ENCODE peak calls at places on chromosome 1, in six cellular contexts. Y is ovary; H is transverse colon; D is CD8-positive, alpha-beta T cell; Q is psoas muscle; U is GM12878. O is an unnamed sample.

GRCh38 chr1:156638596-156638995 is 3.3 kb upstream of the BCAN start:
- DNase-seq in Q (no peak), Y (no peak), U (no peak), H (no peak), D (no peak), O (no peak)

GRCh38 chr1:34987018-34987417 is 1.9 kb upstream of the TMEM35B start:
- DNase-seq in Y (no peak), D (no peak), U (no peak), H (no peak), Q (no peak), O (no peak)

GRCh38 chr1:20126806-20127440 is 7.6 kb upstream of the PLA2G2D start:
- DNase-seq in H (no peak), Q (no peak), Y (no peak), U (no peak), D (no peak), O (no peak)

GRCh38 chr1:112713466-112714312 is 1.4 kb downstream of the PPM1J start:
- DNase-seq in H (no peak), Y (no peak), U (no peak), D (no peak), Q (peak; percentile 40), O (peak; percentile 60)

GRCh38 chr1:245837741-245838140 is 669.3 kb downstream of the SMYD3 start:
- DNase-seq in H (no peak), Y (no peak), D (no peak), Q (no peak), U (no peak), O (no peak)

GRCh38 chr1:100265562-100265930 is 470 bp upstream of the RTCA start:
- DNase-seq in D (peak; percentile 17), Q (no peak), U (no peak), H (peak; percentile 13), Y (no peak), O (no peak)

GRCh38 chr1:182574156-182574555 is 14.9 kb downstream of the RNASEL start:
- DNase-seq in U (no peak), Y (no peak), H (no peak), Q (no peak), D (no peak), O (no peak)

GRCh38 chr1:24860841-24861240 is 69.2 kb downstream of the RUNX3 start:
- DNase-seq in U (no peak), Y (no peak), Q (no peak), H (no peak), D (no peak), O (no peak)

GRCh38 chr1:224589006-224589405 is 27.1 kb upstream of the CNIH3 start:
- DNase-seq in U (no peak), D (no peak), Q (no peak), Y (no peak), H (no peak), O (no peak)

GRCh38 chr1:6440198-6441126 is 15.9 kb downstream of the ESPN start:
- DNase-seq in D (peak; percentile 57), H (peak; percentile 87), U (no peak), Y (no peak), Q (no peak), O (peak; percentile 53)

GRCh38 chr1:201468501-201468843 is 516 bp downstream of the PHLDA3 start:
- DNase-seq in D (no peak), Y (peak; percentile 46), Q (peak; percentile 45), U (no peak), H (no peak), O (peak; percentile 70)

GRCh38 chr1:17211377-17211776 is 6.4 kb downstream of the PADI1 start:
- DNase-seq in H (no peak), Q (no peak), Y (no peak), D (no peak), U (no peak), O (no peak)

GRCh38 chr1:175865041-175865766 is 121.8 kb upstream of the TNR start:
- DNase-seq in U (no peak), Y (no peak), H (no peak), D (no peak), Q (no peak), O (no peak)

GRCh38 chr1:94250341-94250740 is 13.0 kb upstream of the ARHGAP29 start:
- DNase-seq in D (no peak), H (no peak), U (no peak), Y (no peak), Q (no peak), O (no peak)

GRCh38 chr1:246284021-246284420 is 223.1 kb downstream of the SMYD3 start:
- DNase-seq in Q (no peak), Y (no peak), H (no peak), U (no peak), D (no peak), O (no peak)

GRCh38 chr1:19552291-19553010 is 67.1 kb upstream of the CAPZB start:
- DNase-seq in H (no peak), Q (no peak), D (no peak), Y (no peak), U (no peak), O (no peak)

GRCh38 chr1:204075116-204075636 is 2.3 kb downstream of the SOX13 start:
- DNase-seq in Y (peak; percentile 35), D (no peak), Q (no peak), U (no peak), H (peak; percentile 67), O (no peak)

GRCh38 chr1:117634631-117635030 is 28.8 kb downstream of the TENT5C start:
- DNase-seq in U (no peak), Y (no peak), H (no peak), Q (no peak), D (no peak), O (no peak)

GRCh38 chr1:21670059-21670881 is 1.1 kb upstream of the RAP1GAP start:
- DNase-seq in H (no peak), D (no peak), Y (no peak), Q (no peak), U (no peak), O (no peak)
- H3K4me3 ChIP-seq in H (no peak overlapping the region), D (no peak overlapping the region), Y (no peak overlapping the region), Q (no peak overlapping the region), U (no peak overlapping the region), O (no peak overlapping the region)

DNA sequence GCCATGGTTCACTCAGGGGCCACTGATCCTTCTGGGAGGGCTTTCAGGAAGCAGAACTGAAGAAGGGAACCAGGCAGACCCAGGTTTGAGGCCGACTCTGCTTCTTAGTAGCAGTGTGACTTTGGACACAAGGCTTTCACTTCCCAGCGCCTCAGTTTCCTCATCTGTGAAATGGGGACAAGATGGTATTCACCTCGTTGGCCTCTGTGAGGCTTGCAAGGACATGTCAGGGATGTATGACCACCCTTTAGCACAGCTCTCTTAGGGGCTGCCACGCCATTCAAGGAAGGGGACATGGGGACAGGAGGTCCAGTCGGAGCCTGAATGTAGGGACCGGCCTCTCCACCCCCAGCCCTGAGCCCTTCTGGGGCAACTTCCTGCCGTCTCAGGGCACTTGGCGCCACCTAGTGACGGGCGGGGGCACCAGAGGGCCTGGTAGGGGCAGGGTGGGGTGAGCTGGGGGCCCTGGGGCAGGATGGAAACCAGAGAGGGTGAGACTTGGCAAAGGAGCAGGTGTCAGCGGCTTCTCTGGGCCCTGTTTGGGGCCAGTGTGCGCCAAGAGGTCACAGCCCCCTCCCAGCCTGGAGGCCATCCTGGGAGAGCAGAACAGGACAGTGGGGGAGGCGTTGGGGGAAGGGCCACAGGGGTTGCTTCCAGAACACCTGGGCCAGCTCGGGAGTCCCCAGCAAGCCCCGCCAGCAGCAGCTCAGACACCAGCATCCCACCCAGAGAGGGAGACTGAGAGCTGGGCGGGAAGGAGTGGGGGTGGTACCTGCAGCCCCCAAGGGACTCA is 102.6 kb upstream of the TARDBP start:
- DNase-seq in D (peak; percentile 75), U (no peak), Y (peak; percentile 15), Q (peak; percentile 41), H (peak; percentile 78), O (peak; percentile 72)
- TF ChIP-seq CTCF in D (peak; percentile 66), U (peak; percentile 85), Y (no peak), Q (peak; percentile 51), H (peak; percentile 33), O (peak; percentile 68)

DNA sequence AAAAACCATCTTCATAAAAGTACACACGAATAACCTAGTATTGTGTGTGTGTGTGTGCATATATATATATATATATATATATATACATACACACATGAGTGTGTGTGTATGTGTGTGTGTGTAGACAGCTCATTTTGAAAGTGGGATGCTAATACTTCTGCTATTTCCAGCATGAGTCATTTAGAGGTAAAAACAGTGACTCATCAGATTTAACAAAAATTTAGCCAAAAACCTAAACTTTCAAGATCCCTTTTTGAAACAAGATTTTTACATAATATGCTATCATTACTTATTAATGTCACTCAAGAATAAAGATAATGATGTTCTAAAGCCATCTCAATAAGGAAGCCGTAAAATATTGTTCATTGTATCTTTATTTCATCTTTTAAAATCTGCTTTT is 35.6 kb upstream of the ADGRL4 start:
- DNase-seq in D (no peak), Q (no peak), Y (no peak), H (no peak), U (peak; percentile 44), O (peak; percentile 67)
- H3K4me3 ChIP-seq in D (no peak overlapping the region), Q (no peak overlapping the region), Y (no peak overlapping the region), H (no peak overlapping the region), U (no peak overlapping the region), O (no peak overlapping the region)

DNA sequence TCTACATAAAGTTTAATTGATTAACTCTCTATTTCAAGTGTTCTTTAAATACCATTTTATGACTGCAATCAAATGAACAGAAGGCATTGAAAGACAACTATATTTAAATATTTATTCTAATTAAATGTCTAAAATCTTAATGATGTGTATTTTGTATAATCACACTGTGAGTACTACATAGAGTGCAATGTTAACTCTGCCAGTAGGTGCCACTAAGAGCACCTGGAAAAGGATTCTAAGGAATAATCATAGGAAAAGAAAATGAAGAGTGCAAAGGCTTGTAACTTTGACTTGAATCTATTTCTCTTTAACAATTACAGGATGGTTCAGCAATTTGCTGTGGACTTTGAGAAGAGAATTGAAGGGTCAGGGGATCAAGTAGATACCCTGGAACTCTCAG is 200.4 kb downstream of the DNM3 start:
- DNase-seq in Y (no peak), Q (no peak), H (no peak), U (no peak), D (no peak), O (no peak)
- TF ChIP-seq CTCF in Y (peak; percentile 78), Q (peak; percentile 32), H (peak; percentile 45), U (no peak), D (no peak), O (no peak)

DNA sequence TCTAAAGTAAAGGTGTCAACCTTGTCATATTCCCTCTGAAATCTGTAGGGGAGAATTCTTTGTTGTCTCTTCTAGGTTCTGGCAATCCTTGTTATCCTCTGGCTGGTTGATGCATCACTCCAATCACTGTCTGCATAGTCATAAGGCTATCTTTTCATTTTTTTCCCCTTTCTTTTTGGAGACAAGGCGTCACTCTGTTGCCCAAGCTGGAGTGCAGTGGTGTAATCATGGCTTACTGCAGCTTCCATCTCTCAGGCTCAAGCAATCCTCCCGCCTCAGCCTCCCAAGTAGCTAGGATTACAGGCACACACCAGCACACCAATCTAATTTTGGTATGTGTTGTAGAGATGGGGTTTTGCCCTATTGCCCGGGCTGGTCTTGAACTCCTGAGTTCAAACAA is 12.9 kb downstream of the DPYD start:
- DNase-seq in U (no peak), Q (no peak), D (no peak), H (no peak), Y (no peak), O (no peak)
- H3K4me3 ChIP-seq in U (no peak overlapping the region), Q (no peak overlapping the region), D (no peak overlapping the region), H (no peak overlapping the region), Y (no peak overlapping the region), O (no peak overlapping the region)

GRCh38 chr1:203056516-203056915 is 29.3 kb downstream of the MYOG start:
- DNase-seq in U (no peak), D (no peak), Q (no peak), H (no peak), Y (no peak), O (no peak)
- TF ChIP-seq CTCF in U (peak; percentile 27), D (no peak), Q (no peak), H (no peak), Y (no peak), O (peak; percentile 21)

O was measured in GM12865.